ENCODE peak calls at places on chromosome 4, in four cellular contexts. One of them, this sample, is unnamed.

GRCh38 chr4:76059750-76060149 is 14.8 kb upstream of the ART3 start:
- DNase-seq in WTC11: no peak
- DNase-seq in HepG2: no peak
- DNase-seq in K562: no peak
- DNase-seq in this sample: no peak

GRCh38 chr4:30718021-30718888 is 1.9 kb upstream of the PCDH7 start:
- DNase-seq in HepG2: no peak
- DNase-seq in WTC11: peak
- DNase-seq in K562: no peak
- DNase-seq in this sample: no peak

GRCh38 chr4:1249731-1250526 is 999 bp upstream of the CTBP1 start:
- DNase-seq in HepG2: peak
- DNase-seq in WTC11: peak
- DNase-seq in K562: peak
- DNase-seq in this sample: no peak

GRCh38 chr4:60366661-60367060 is 833.5 kb upstream of the ADGRL3 start:
- DNase-seq in K562: no peak
- DNase-seq in HepG2: no peak
- DNase-seq in WTC11: no peak
- DNase-seq in this sample: no peak

GRCh38 chr4:80963051-80963450 is 67.5 kb upstream of the BMP3 start:
- DNase-seq in HepG2: no peak
- DNase-seq in K562: no peak
- DNase-seq in WTC11: no peak
- DNase-seq in this sample: no peak

GRCh38 chr4:159764343-159764952 is 661.6 kb downstream of the RAPGEF2 start:
- DNase-seq in HepG2: peak
- DNase-seq in K562: peak
- DNase-seq in WTC11: no peak
- DNase-seq in this sample: no peak

GRCh38 chr4:151888367-151888866 is 127.6 kb upstream of the GATB start:
- DNase-seq in WTC11: no peak
- DNase-seq in K562: no peak
- DNase-seq in HepG2: no peak
- DNase-seq in this sample: peak

GRCh38 chr4:71187399-71188196 is 151.2 kb upstream of the SLC4A4 start:
- DNase-seq in K562: no peak
- DNase-seq in WTC11: peak
- DNase-seq in HepG2: no peak
- DNase-seq in this sample: no peak

GRCh38 chr4:151644625-151645024 is 116.2 kb downstream of the GATB start:
- DNase-seq in K562: peak
- DNase-seq in WTC11: peak
- DNase-seq in HepG2: peak
- DNase-seq in this sample: no peak

GRCh38 chr4:147717878-147718277 is 14.0 kb upstream of the ARHGAP10 start:
- DNase-seq in WTC11: no peak
- DNase-seq in K562: no peak
- DNase-seq in HepG2: no peak
- DNase-seq in this sample: no peak

GRCh38 chr4:139027771-139028170 is 12.2 kb downstream of the NOCT start:
- DNase-seq in WTC11: no peak
- DNase-seq in HepG2: no peak
- DNase-seq in K562: no peak
- DNase-seq in this sample: no peak
- TF ChIP-seq NR2C2 in WTC11: no peak
- TF ChIP-seq NR2C2 in HepG2: no peak
- TF ChIP-seq NR2C2 in K562: no peak
- TF ChIP-seq NR2C2 in this sample: no peak

DNA sequence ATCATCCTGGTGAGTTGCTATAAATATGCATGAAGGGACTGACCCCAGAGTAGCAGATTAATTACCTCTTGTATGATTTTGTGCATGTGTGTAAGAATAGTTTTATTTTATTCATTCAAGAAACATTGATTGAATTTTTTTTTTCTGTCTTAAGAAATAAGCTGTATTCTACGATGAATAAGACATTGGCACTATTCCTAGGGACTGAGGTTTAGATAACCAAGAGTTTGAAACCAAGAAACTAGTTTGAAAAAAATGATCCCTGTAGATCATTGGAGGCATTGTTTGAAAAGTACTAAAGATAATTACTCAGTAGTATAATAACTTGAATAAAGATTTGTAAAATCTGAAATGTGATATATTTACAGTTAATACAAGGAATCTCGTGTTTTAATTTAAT is 1086.9 kb downstream of the PCDH7 start:
- DNase-seq in WTC11: no peak
- DNase-seq in K562: no peak
- DNase-seq in HepG2: no peak
- DNase-seq in this sample: no peak
- TF ChIP-seq NR2C2 in WTC11: no peak
- TF ChIP-seq NR2C2 in K562: no peak
- TF ChIP-seq NR2C2 in HepG2: no peak
- TF ChIP-seq NR2C2 in this sample: no peak

DNA sequence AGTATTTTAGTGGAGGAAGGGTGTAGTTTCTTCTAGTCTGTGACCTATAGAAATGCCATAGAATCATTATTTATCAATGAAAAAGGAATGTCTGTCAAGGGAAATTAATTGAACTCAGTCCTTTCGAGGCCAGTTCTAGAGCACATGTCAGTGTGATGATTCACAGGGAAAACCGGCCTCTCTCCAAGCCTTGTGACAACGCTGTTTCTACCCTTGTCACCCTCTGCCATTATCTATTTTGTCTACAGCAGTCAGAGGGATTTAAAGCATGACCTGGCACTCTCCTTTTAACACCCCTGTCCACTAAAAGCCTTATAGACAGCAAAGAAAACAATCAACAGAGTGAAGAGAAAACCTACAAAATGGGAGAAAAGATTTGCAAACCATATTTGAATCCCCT is 119.8 kb downstream of the DRD5 start:
- DNase-seq in WTC11: no peak
- DNase-seq in K562: no peak
- DNase-seq in HepG2: no peak
- DNase-seq in this sample: no peak
- TF ChIP-seq NR2C2 in WTC11: no peak
- TF ChIP-seq NR2C2 in K562: no peak
- TF ChIP-seq NR2C2 in HepG2: no peak
- TF ChIP-seq NR2C2 in this sample: no peak

DNA sequence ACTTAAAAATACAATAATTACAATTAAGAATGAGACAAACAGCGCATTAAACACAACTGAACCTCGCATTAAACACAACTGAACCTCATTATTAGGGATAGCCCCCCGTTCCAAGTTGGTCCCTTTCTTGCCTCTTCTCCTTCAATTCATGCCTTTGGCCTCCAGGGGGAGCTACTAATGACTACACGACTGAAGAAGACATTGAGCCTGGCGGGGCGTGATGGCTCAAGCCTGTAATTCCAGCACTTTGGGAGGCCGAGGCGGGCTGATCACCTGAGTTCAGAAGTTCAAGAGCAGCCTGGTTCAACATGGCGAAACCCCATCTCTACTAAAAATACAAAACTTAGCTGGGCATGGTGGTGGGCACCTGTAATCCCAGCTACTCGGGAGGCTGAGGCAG is 56.4 kb upstream of the NWD2 start:
- DNase-seq in WTC11: peak
- DNase-seq in HepG2: peak
- DNase-seq in K562: peak
- DNase-seq in this sample: no peak
- TF ChIP-seq NR2C2 in WTC11: no peak
- TF ChIP-seq NR2C2 in HepG2: no peak
- TF ChIP-seq NR2C2 in K562: no peak
- TF ChIP-seq NR2C2 in this sample: no peak

GRCh38 chr4:8618421-8618820 is 25.9 kb downstream of the CPZ start:
- DNase-seq in WTC11: no peak
- DNase-seq in K562: no peak
- DNase-seq in HepG2: no peak
- DNase-seq in this sample: no peak

GRCh38 chr4:8616831-8617230 is 24.3 kb downstream of the CPZ start:
- DNase-seq in WTC11: no peak
- DNase-seq in HepG2: no peak
- DNase-seq in K562: no peak
- DNase-seq in this sample: no peak

GRCh38 chr4:8618961-8619720 is 26.6 kb downstream of the CPZ start:
- DNase-seq in HepG2: no peak
- DNase-seq in WTC11: no peak
- DNase-seq in K562: no peak
- DNase-seq in this sample: no peak

GRCh38 chr4:8615921-8616787 is 23.6 kb downstream of the CPZ start:
- DNase-seq in HepG2: no peak
- DNase-seq in K562: no peak
- DNase-seq in WTC11: no peak
- DNase-seq in this sample: no peak

GRCh38 chr4:8617486-8618040 is 25.0 kb downstream of the CPZ start:
- DNase-seq in HepG2: no peak
- DNase-seq in WTC11: no peak
- DNase-seq in K562: no peak
- DNase-seq in this sample: no peak
- TF ChIP-seq NR2C2 in HepG2: no peak
- TF ChIP-seq NR2C2 in WTC11: no peak
- TF ChIP-seq NR2C2 in K562: no peak
- TF ChIP-seq NR2C2 in this sample: no peak

GRCh38 chr4:73589261-73589847 is 30.9 kb downstream of the RASSF6 start:
- DNase-seq in K562: no peak
- DNase-seq in HepG2: no peak
- DNase-seq in WTC11: no peak
- DNase-seq in this sample: peak
- TF ChIP-seq NR2C2 in K562: no peak
- TF ChIP-seq NR2C2 in HepG2: no peak
- TF ChIP-seq NR2C2 in WTC11: no peak
- TF ChIP-seq NR2C2 in this sample: no peak

DNA sequence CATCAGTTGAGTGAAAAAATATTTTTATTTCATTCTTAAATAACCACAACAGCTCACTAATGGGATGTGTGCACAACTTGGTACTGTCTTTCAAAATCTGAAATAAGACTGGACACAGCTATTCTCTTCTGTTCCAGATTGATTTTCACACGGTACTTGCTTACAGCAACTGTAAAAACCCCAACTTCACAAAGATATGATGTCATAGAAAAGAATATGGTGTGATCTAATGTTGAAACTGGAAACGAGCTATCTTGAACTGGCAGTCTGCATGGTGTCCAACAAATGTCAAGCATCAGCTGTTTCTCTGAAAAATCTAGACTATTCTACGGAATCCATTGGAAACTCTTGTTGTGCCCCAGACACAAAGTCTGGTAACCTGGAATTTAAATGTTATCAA is 14.7 kb downstream of the HELQ start:
- DNase-seq in WTC11: no peak
- DNase-seq in HepG2: no peak
- DNase-seq in K562: no peak
- DNase-seq in this sample: no peak
- TF ChIP-seq NR2C2 in WTC11: no peak
- TF ChIP-seq NR2C2 in HepG2: no peak
- TF ChIP-seq NR2C2 in K562: no peak
- TF ChIP-seq NR2C2 in this sample: no peak